ENCODE peak calls at places on chromosomes 11 and 22, in nine cellular contexts. G is nephron progenitor cell; X is AG09309; F is foreskin fibroblast; H is tibial nerve; J is omental fat pad; K is coronary artery; D is Peyer's patch; N is CD4-positive, alpha-beta T cell. B is an unnamed sample.

GRCh38 chr11:818396-819128 is at the start of gene PNPLA2:
- DNase-seq in N (no peak), H (no peak), F (peak; percentile 85), J (no peak), G (no peak), D (peak; percentile 79), K (no peak), X (no peak), B (no peak)

GRCh38 chr22:48886604-48887393 is 940.9 kb downstream of the BRD1 start:
- DNase-seq in H (no peak), G (no peak), K (peak; percentile 38), X (no peak), F (no peak), D (peak; percentile 26), J (no peak), N (peak; percentile 29), B (no peak)

GRCh38 chr11:2588809-2589537 is 110.8 kb downstream of the KCNQ1OT1 start:
- DNase-seq in F (no peak), N (peak; percentile 16), J (no peak), D (peak; percentile 56), X (no peak), G (no peak), K (no peak), H (peak; percentile 2), B (no peak)

GRCh38 chr22:44091021-44091721 is 67.1 kb downstream of the PARVB start:
- DNase-seq in F (no peak), X (no peak), K (no peak), G (no peak), H (no peak), J (no peak), D (no peak), N (no peak), B (no peak)

GRCh38 chr22:25134028-25134427 is 65.6 kb upstream of the CRYBB3 start:
- DNase-seq in F (no peak), K (no peak), G (no peak), D (no peak), H (no peak), J (no peak), X (no peak), N (no peak), B (no peak)

GRCh38 chr11:8766043-8766992 is 83.7 kb downstream of the RPL27A start:
- DNase-seq in N (no peak), F (peak; percentile 42), H (no peak), X (no peak), G (no peak), J (no peak), D (no peak), K (peak; percentile 46), B (no peak)

GRCh38 chr11:117199061-117199915 is at the start of gene TAGLN:
- DNase-seq in X (peak; percentile 78), N (no peak), J (peak; percentile 49), F (peak; percentile 89), K (peak; percentile 99), G (peak; percentile 60), H (peak; percentile 66), D (peak; percentile 63), B (peak; percentile 83)

GRCh38 chr22:45309422-45310227 is at the start of gene FAM118A:
- DNase-seq in G (peak; percentile 99), J (peak; percentile 86), N (peak; percentile 99), X (peak; percentile 38), H (peak; percentile 91), D (peak; percentile 99), F (peak; percentile 97), K (peak; percentile 92), B (peak; percentile 100)

GRCh38 chr22:37502342-37503182 is 16.4 kb upstream of the MFNG start:
- DNase-seq in H (no peak), K (no peak), N (no peak), J (no peak), F (no peak), X (no peak), G (no peak), D (peak; percentile 93), B (no peak)

GRCh38 chr11:6196396-6196795 is 2.6 kb upstream of the OR52W1 start:
- DNase-seq in K (no peak), F (no peak), D (no peak), H (no peak), G (no peak), X (no peak), J (no peak), N (no peak), B (no peak)

GRCh38 chr11:6655020-6655789 is 404 bp downstream of the DCHS1 start:
- DNase-seq in K (no peak), F (peak; percentile 32), D (peak; percentile 51), X (no peak), N (no peak), J (no peak), H (no peak), G (peak; percentile 62), B (no peak)

GRCh38 chr11:130068986-130069683 is 559 bp upstream of the APLP2 start:
- DNase-seq in N (peak; percentile 57), K (peak; percentile 92), X (peak; percentile 69), H (peak; percentile 50), G (no peak), D (peak; percentile 83), J (no peak), F (peak; percentile 96), B (no peak)

GRCh38 chr11:112241486-112241885 is 15.3 kb downstream of the PTS start:
- DNase-seq in D (no peak), X (peak; percentile 94), J (no peak), K (no peak), N (no peak), H (peak; percentile 23), G (no peak), F (no peak), B (no peak)

GRCh38 chr22:36048911-36049677 is 20.5 kb upstream of the RBFOX2 start:
- DNase-seq in H (no peak), G (no peak), N (no peak), K (no peak), F (peak; percentile 29), X (no peak), J (no peak), D (no peak), B (no peak)

GRCh38 chr11:86360775-86361395 is 13.8 kb upstream of the CCDC81 start:
- DNase-seq in J (no peak), H (no peak), F (peak; percentile 77), X (no peak), N (no peak), K (no peak), G (no peak), D (no peak), B (no peak)

GRCh38 chr11:69442807-69443137 is 38.7 kb upstream of the LINC01488 start:
- DNase-seq in K (no peak), H (no peak), X (peak; percentile 29), F (peak; percentile 85), N (no peak), D (no peak), J (no peak), G (peak; percentile 32), B (no peak)

GRCh38 chr11:115180272-115180671 is 323.9 kb downstream of the CADM1 start:
- DNase-seq in K (no peak), H (no peak), X (no peak), J (no peak), D (no peak), G (no peak), N (no peak), F (no peak), B (no peak)

GRCh38 chr11:111283945-111284481 is 14.3 kb upstream of the POU2AF3 start:
- DNase-seq in K (no peak), N (no peak), F (peak; percentile 13), X (no peak), D (peak; percentile 75), J (no peak), G (no peak), H (peak; percentile 58), B (no peak)

GRCh38 chr22:23696326-23696851 is 5.6 kb downstream of the RGL4 start:
- DNase-seq in X (no peak), F (no peak), D (peak; percentile 49), J (no peak), H (no peak), G (no peak), K (no peak), N (peak; percentile 76), B (no peak)

GRCh38 chr22:47073101-47073500 is 310.7 kb downstream of the TBC1D22A start:
- DNase-seq in K (no peak), F (no peak), H (no peak), N (no peak), J (no peak), D (no peak), G (no peak), X (no peak), B (no peak)

GRCh38 chr11:113773092-113773415 is 438 bp downstream of the ZW10 start:
- DNase-seq in H (no peak), D (no peak), K (no peak), F (peak; percentile 42), N (no peak), X (no peak), G (peak; percentile 44), J (no peak), B (no peak)

GRCh38 chr11:111851636-111852035 is 19.7 kb downstream of the ALG9 start:
- DNase-seq in N (no peak), F (peak; percentile 61), X (no peak), K (no peak), G (no peak), D (no peak), H (no peak), J (no peak), B (no peak)

GRCh38 chr11:128039140-128040021 is 548.0 kb downstream of the ETS1 start:
- DNase-seq in H (peak; percentile 33), J (no peak), D (peak; percentile 51), X (peak; percentile 92), K (no peak), F (peak; percentile 94), N (peak; percentile 71), G (no peak), B (no peak)
- TF ChIP-seq CTCF in H (no peak), J (no peak), D (no peak), X (peak; percentile 23), K (no peak), F (no peak), N (peak; percentile 8), G (no peak), B (peak; percentile 50)

GRCh38 chr11:21537980-21538379 is 654.9 kb upstream of the ANO5 start:
- DNase-seq in F (no peak), H (no peak), D (no peak), N (no peak), K (no peak), X (no peak), J (no peak), G (no peak), B (no peak)
- TF ChIP-seq CTCF in F (no peak), H (no peak), D (no peak), N (no peak), K (no peak), X (no peak), J (no peak), G (no peak), B (no peak)

DNA sequence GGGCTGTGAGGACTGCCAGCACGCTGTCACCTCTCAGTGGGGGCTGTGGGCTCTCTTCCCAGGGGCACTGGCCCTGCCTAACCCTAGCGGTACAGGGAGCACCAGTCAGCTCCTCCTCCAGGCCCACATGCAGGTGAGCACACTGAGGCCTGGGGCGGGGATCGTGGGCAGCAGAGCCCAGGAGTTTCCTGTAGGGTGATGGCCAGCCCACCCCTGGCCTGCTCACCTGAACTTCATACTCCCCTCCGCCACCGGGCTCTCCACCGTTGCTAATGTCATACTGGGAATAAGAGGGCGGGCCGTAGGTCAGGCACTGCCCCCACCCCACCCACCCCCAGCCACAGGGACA is 10.0 kb upstream of the TREH start:
- DNase-seq in K (no peak), H (no peak), X (no peak), N (no peak), D (no peak), J (no peak), F (no peak), G (no peak), B (no peak)
- TF ChIP-seq CTCF in K (no peak), H (no peak), X (no peak), N (no peak), D (no peak), J (no peak), F (no peak), G (no peak), B (no peak)

GRCh38 chr11:70761094-70761905 is 363.0 kb downstream of the CTTN start:
- DNase-seq in N (no peak), K (no peak), F (no peak), J (no peak), G (no peak), X (no peak), H (no peak), D (no peak), B (no peak)
- TF ChIP-seq CTCF in N (no peak), K (no peak), F (no peak), J (no peak), G (no peak), X (no peak), H (no peak), D (no peak), B (no peak)